ENCODE peak calls at places on chromosomes 7 and 10, in six cellular contexts. One of them, this sample, is unnamed.

GRCh38 chr7:156442503-156442902 is 198.1 kb upstream of the RNF32 start:
- DNase-seq in tibial artery: no peak
- DNase-seq in DND-41: no peak
- DNase-seq in lower leg skin: peak
- DNase-seq in HFFc6: no peak
- DNase-seq in AG09309: no peak
- DNase-seq in this sample: no peak

GRCh38 chr10:47165168-47165710 is 134.8 kb upstream of the GDF10 start:
- DNase-seq in tibial artery: no peak
- DNase-seq in AG09309: no peak
- DNase-seq in HFFc6: no peak
- DNase-seq in DND-41: no peak
- DNase-seq in lower leg skin: no peak
- DNase-seq in this sample: no peak

GRCh38 chr7:39606352-39606751 is 17.0 kb upstream of the RALA start:
- DNase-seq in AG09309: no peak
- DNase-seq in HFFc6: no peak
- DNase-seq in DND-41: no peak
- DNase-seq in tibial artery: no peak
- DNase-seq in lower leg skin: no peak
- DNase-seq in this sample: no peak

GRCh38 chr7:75623390-75624133 is 115.2 kb downstream of the HIP1 start:
- DNase-seq in HFFc6: no peak
- DNase-seq in lower leg skin: no peak
- DNase-seq in tibial artery: no peak
- DNase-seq in DND-41: no peak
- DNase-seq in AG09309: no peak
- DNase-seq in this sample: no peak

GRCh38 chr7:144738708-144739314 is 97.0 kb downstream of the TPK1 start:
- DNase-seq in HFFc6: no peak
- DNase-seq in DND-41: peak
- DNase-seq in tibial artery: no peak
- DNase-seq in lower leg skin: no peak
- DNase-seq in AG09309: no peak
- DNase-seq in this sample: no peak

GRCh38 chr10:49055231-49055850 is 60.0 kb downstream of the VSTM4 start:
- DNase-seq in lower leg skin: no peak
- DNase-seq in tibial artery: no peak
- DNase-seq in DND-41: no peak
- DNase-seq in HFFc6: no peak
- DNase-seq in AG09309: no peak
- DNase-seq in this sample: no peak

GRCh38 chr10:82625497-82626151 is 750.6 kb downstream of the NRG3 start:
- DNase-seq in DND-41: no peak
- DNase-seq in AG09309: no peak
- DNase-seq in HFFc6: no peak
- DNase-seq in tibial artery: no peak
- DNase-seq in lower leg skin: no peak
- DNase-seq in this sample: no peak

GRCh38 chr10:82041018-82041417 is 166.0 kb downstream of the NRG3 start:
- DNase-seq in lower leg skin: no peak
- DNase-seq in HFFc6: no peak
- DNase-seq in DND-41: no peak
- DNase-seq in tibial artery: no peak
- DNase-seq in AG09309: no peak
- DNase-seq in this sample: no peak

GRCh38 chr10:4916086-4916716 is 47.0 kb upstream of the AKR1C1 start:
- DNase-seq in lower leg skin: no peak
- DNase-seq in HFFc6: no peak
- DNase-seq in tibial artery: no peak
- DNase-seq in DND-41: no peak
- DNase-seq in AG09309: no peak
- DNase-seq in this sample: no peak

GRCh38 chr7:92988051-92988450 is 129.7 kb downstream of the SAMD9 start:
- DNase-seq in DND-41: no peak
- DNase-seq in lower leg skin: no peak
- DNase-seq in AG09309: no peak
- DNase-seq in tibial artery: no peak
- DNase-seq in HFFc6: peak
- DNase-seq in this sample: no peak
- TF ChIP-seq CTCF in DND-41: peak
- TF ChIP-seq CTCF in lower leg skin: no peak
- TF ChIP-seq CTCF in AG09309: peak
- TF ChIP-seq CTCF in tibial artery: peak
- TF ChIP-seq CTCF in HFFc6: peak
- TF ChIP-seq CTCF in this sample: peak

GRCh38 chr7:42186181-42186580 is 50.8 kb downstream of the GLI3 start:
- DNase-seq in tibial artery: no peak
- DNase-seq in DND-41: no peak
- DNase-seq in AG09309: no peak
- DNase-seq in lower leg skin: no peak
- DNase-seq in HFFc6: no peak
- DNase-seq in this sample: no peak
- TF ChIP-seq CTCF in tibial artery: no peak
- TF ChIP-seq CTCF in DND-41: peak
- TF ChIP-seq CTCF in AG09309: peak
- TF ChIP-seq CTCF in lower leg skin: no peak
- TF ChIP-seq CTCF in HFFc6: peak
- TF ChIP-seq CTCF in this sample: no peak

GRCh38 chr7:111224354-111225231 is 133.7 kb downstream of the LRRN3 start:
- DNase-seq in AG09309: no peak
- DNase-seq in DND-41: no peak
- DNase-seq in lower leg skin: no peak
- DNase-seq in HFFc6: no peak
- DNase-seq in tibial artery: no peak
- DNase-seq in this sample: no peak
- TF ChIP-seq CTCF in AG09309: no peak
- TF ChIP-seq CTCF in DND-41: no peak
- TF ChIP-seq CTCF in lower leg skin: no peak
- TF ChIP-seq CTCF in HFFc6: no peak
- TF ChIP-seq CTCF in tibial artery: no peak
- TF ChIP-seq CTCF in this sample: no peak

DNA sequence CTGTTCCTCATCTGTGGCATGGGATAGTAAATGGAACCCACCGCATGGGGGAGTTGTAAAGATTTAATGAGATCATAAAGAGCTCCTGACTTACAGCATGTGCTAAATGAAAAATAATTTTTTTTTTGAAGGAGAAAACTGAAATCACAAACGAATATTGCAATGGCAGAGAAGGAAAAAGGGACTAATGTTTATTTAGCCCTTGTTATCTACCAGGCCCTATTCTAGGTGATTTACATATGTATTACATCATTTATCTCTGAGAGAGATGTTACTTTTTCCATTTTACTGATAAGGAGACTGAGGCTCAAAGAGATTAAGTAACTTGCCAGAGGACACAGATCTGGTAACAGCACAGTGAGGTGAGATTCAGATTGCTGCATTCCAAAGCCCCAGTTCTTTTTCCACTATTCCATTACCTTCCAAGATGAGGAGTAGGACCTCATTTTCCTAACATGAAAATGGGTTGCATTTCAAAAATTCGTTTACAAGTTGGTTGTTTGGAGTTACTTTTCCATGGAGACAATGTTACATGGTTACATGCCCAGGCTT is 28.6 kb downstream of the VCL start:
- DNase-seq in DND-41: no peak
- DNase-seq in HFFc6: no peak
- DNase-seq in tibial artery: no peak
- DNase-seq in AG09309: no peak
- DNase-seq in lower leg skin: no peak
- DNase-seq in this sample: no peak
- TF ChIP-seq CTCF in DND-41: no peak
- TF ChIP-seq CTCF in HFFc6: peak
- TF ChIP-seq CTCF in tibial artery: no peak
- TF ChIP-seq CTCF in AG09309: no peak
- TF ChIP-seq CTCF in lower leg skin: no peak
- TF ChIP-seq CTCF in this sample: no peak

GRCh38 chr10:43774234-43774769 is 125.6 kb upstream of the ZNF32 start:
- DNase-seq in DND-41: no peak
- DNase-seq in lower leg skin: no peak
- DNase-seq in tibial artery: no peak
- DNase-seq in HFFc6: no peak
- DNase-seq in AG09309: no peak
- DNase-seq in this sample: no peak
- TF ChIP-seq CTCF in DND-41: no peak
- TF ChIP-seq CTCF in lower leg skin: no peak
- TF ChIP-seq CTCF in tibial artery: no peak
- TF ChIP-seq CTCF in HFFc6: no peak
- TF ChIP-seq CTCF in AG09309: no peak
- TF ChIP-seq CTCF in this sample: no peak

GRCh38 chr7:95716357-95717122 is 55.8 kb upstream of the DYNC1I1 start:
- DNase-seq in HFFc6: no peak
- DNase-seq in lower leg skin: no peak
- DNase-seq in AG09309: no peak
- DNase-seq in tibial artery: no peak
- DNase-seq in DND-41: no peak
- DNase-seq in this sample: no peak

GRCh38 chr7:95715274-95715673 is 57.1 kb upstream of the DYNC1I1 start:
- DNase-seq in DND-41: no peak
- DNase-seq in HFFc6: no peak
- DNase-seq in tibial artery: no peak
- DNase-seq in lower leg skin: no peak
- DNase-seq in AG09309: no peak
- DNase-seq in this sample: no peak

GRCh38 chr7:95723583-95724180 is 48.7 kb upstream of the DYNC1I1 start:
- DNase-seq in HFFc6: peak
- DNase-seq in DND-41: no peak
- DNase-seq in lower leg skin: no peak
- DNase-seq in tibial artery: no peak
- DNase-seq in AG09309: peak
- DNase-seq in this sample: no peak

GRCh38 chr7:95718556-95719410 is 53.6 kb upstream of the DYNC1I1 start:
- DNase-seq in AG09309: peak
- DNase-seq in HFFc6: no peak
- DNase-seq in tibial artery: no peak
- DNase-seq in lower leg skin: no peak
- DNase-seq in DND-41: no peak
- DNase-seq in this sample: no peak
- TF ChIP-seq CTCF in AG09309: peak
- TF ChIP-seq CTCF in HFFc6: peak
- TF ChIP-seq CTCF in tibial artery: peak
- TF ChIP-seq CTCF in lower leg skin: no peak
- TF ChIP-seq CTCF in DND-41: peak
- TF ChIP-seq CTCF in this sample: no peak

DNA sequence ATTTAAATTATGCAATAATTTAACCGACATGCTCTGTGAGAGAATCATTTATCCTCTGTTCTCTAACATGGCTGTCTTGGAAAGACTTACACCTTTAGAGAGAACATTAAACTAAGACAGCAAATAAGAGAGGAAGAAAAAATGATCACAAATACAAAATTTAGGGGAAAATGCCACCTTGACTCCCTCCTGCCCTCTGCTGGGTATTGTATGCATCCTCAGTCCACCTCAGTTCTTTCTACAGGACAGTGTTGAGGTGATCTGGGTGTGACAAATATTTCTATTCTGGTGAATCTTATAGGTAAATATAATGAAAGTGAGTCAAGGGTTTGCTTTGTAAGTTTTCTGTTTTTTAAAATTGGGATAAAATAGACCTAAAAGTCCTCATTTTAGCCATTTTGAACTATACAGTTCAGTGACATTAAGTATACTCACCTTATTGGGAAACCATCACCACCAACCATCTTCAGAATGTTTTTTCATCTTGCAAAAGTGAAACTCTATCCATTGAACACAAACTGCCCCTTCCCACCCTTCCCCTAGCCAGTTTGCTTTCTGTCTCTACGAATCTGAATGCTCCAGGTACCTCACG is 61.5 kb upstream of the ELMO1 start:
- DNase-seq in DND-41: peak
- DNase-seq in HFFc6: no peak
- DNase-seq in AG09309: no peak
- DNase-seq in lower leg skin: no peak
- DNase-seq in tibial artery: no peak
- DNase-seq in this sample: no peak
- TF ChIP-seq CTCF in DND-41: peak
- TF ChIP-seq CTCF in HFFc6: peak
- TF ChIP-seq CTCF in AG09309: no peak
- TF ChIP-seq CTCF in lower leg skin: no peak
- TF ChIP-seq CTCF in tibial artery: peak
- TF ChIP-seq CTCF in this sample: no peak

GRCh38 chr10:126097558-126098215 is 201.3 kb downstream of the FANK1 start:
- DNase-seq in AG09309: no peak
- DNase-seq in tibial artery: no peak
- DNase-seq in lower leg skin: no peak
- DNase-seq in DND-41: no peak
- DNase-seq in HFFc6: no peak
- DNase-seq in this sample: no peak
- TF ChIP-seq CTCF in AG09309: peak
- TF ChIP-seq CTCF in tibial artery: no peak
- TF ChIP-seq CTCF in lower leg skin: no peak
- TF ChIP-seq CTCF in DND-41: no peak
- TF ChIP-seq CTCF in HFFc6: peak
- TF ChIP-seq CTCF in this sample: no peak

GRCh38 chr10:87863102-87863943 is at the start of the genes KLLN and PTEN:
- DNase-seq in AG09309: peak
- DNase-seq in lower leg skin: peak
- DNase-seq in tibial artery: peak
- DNase-seq in DND-41: peak
- DNase-seq in HFFc6: peak
- DNase-seq in this sample: peak
- TF ChIP-seq CTCF in AG09309: no peak
- TF ChIP-seq CTCF in lower leg skin: no peak
- TF ChIP-seq CTCF in tibial artery: no peak
- TF ChIP-seq CTCF in DND-41: no peak
- TF ChIP-seq CTCF in HFFc6: no peak
- TF ChIP-seq CTCF in this sample: no peak

GRCh38 chr7:41693150-41693997 is 9.5 kb downstream of the INHBA start:
- DNase-seq in DND-41: no peak
- DNase-seq in tibial artery: no peak
- DNase-seq in AG09309: no peak
- DNase-seq in lower leg skin: no peak
- DNase-seq in HFFc6: no peak
- DNase-seq in this sample: no peak
- TF ChIP-seq CTCF in DND-41: peak
- TF ChIP-seq CTCF in tibial artery: peak
- TF ChIP-seq CTCF in AG09309: peak
- TF ChIP-seq CTCF in lower leg skin: no peak
- TF ChIP-seq CTCF in HFFc6: peak
- TF ChIP-seq CTCF in this sample: no peak